ENCODE peak calls at places on chromosome 14, in five cellular contexts. One of them, this sample, is unnamed.

GRCh38 chr14:76101980-76102379 is 49.7 kb upstream of the GPATCH2L start:
- DNase-seq in HFF-Myc: no peak
- DNase-seq in AG04450: no peak
- DNase-seq in Peyer's patch: no peak
- DNase-seq in tibial nerve: no peak
- DNase-seq in this sample: no peak

GRCh38 chr14:61192970-61193369 is 88.2 kb downstream of the TMEM30B start:
- DNase-seq in HFF-Myc: peak
- DNase-seq in AG04450: no peak
- DNase-seq in Peyer's patch: no peak
- DNase-seq in tibial nerve: no peak
- DNase-seq in this sample: no peak

GRCh38 chr14:105069887-105070759 is 4.9 kb upstream of the GPR132 start:
- DNase-seq in HFF-Myc: no peak
- DNase-seq in AG04450: no peak
- DNase-seq in Peyer's patch: peak
- DNase-seq in tibial nerve: no peak
- DNase-seq in this sample: no peak

GRCh38 chr14:94162466-94162865 is 11.7 kb upstream of the PPP4R4 start:
- DNase-seq in HFF-Myc: no peak
- DNase-seq in AG04450: no peak
- DNase-seq in Peyer's patch: no peak
- DNase-seq in tibial nerve: no peak
- DNase-seq in this sample: no peak

GRCh38 chr14:61080591-61081010 is 99.6 kb downstream of the SLC38A6 start:
- DNase-seq in HFF-Myc: peak
- DNase-seq in AG04450: peak
- DNase-seq in Peyer's patch: no peak
- DNase-seq in tibial nerve: no peak
- DNase-seq in this sample: no peak

GRCh38 chr14:74524076-74524812 is 30.7 kb downstream of the ISCA2 start:
- DNase-seq in HFF-Myc: no peak
- DNase-seq in AG04450: no peak
- DNase-seq in Peyer's patch: no peak
- DNase-seq in tibial nerve: no peak
- DNase-seq in this sample: no peak

GRCh38 chr14:92173668-92174067 is 51.9 kb downstream of the CPSF2 start:
- DNase-seq in HFF-Myc: no peak
- DNase-seq in AG04450: no peak
- DNase-seq in Peyer's patch: no peak
- DNase-seq in tibial nerve: no peak
- DNase-seq in this sample: no peak

GRCh38 chr14:95533391-95533821 is 1.4 kb upstream of the GLRX5 start:
- DNase-seq in HFF-Myc: no peak
- DNase-seq in AG04450: no peak
- DNase-seq in Peyer's patch: no peak
- DNase-seq in tibial nerve: no peak
- DNase-seq in this sample: no peak

GRCh38 chr14:61153914-61154545 is 127.1 kb downstream of the TMEM30B start:
- DNase-seq in HFF-Myc: no peak
- DNase-seq in AG04450: no peak
- DNase-seq in Peyer's patch: no peak
- DNase-seq in tibial nerve: no peak
- DNase-seq in this sample: no peak

GRCh38 chr14:30020271-30020670 is 92.6 kb upstream of the PRKD1 start:
- DNase-seq in HFF-Myc: no peak
- DNase-seq in AG04450: no peak
- DNase-seq in Peyer's patch: no peak
- DNase-seq in tibial nerve: no peak
- DNase-seq in this sample: no peak

GRCh38 chr14:68876976-68877375 is 84.1 kb upstream of the ZFP36L1 start:
- DNase-seq in HFF-Myc: no peak
- DNase-seq in AG04450: no peak
- DNase-seq in Peyer's patch: no peak
- DNase-seq in tibial nerve: no peak
- DNase-seq in this sample: no peak

GRCh38 chr14:24535737-24536136 is 27.7 kb upstream of the CMA1 start:
- DNase-seq in HFF-Myc: no peak
- DNase-seq in AG04450: no peak
- DNase-seq in Peyer's patch: no peak
- DNase-seq in tibial nerve: no peak
- DNase-seq in this sample: no peak

GRCh38 chr14:89409961-89410360 is 7.1 kb downstream of the FOXN3 start:
- DNase-seq in HFF-Myc: no peak
- DNase-seq in AG04450: no peak
- DNase-seq in Peyer's patch: no peak
- DNase-seq in tibial nerve: no peak
- DNase-seq in this sample: no peak

GRCh38 chr14:66772146-66772545 is 264.2 kb downstream of the GPHN start:
- DNase-seq in HFF-Myc: no peak
- DNase-seq in AG04450: no peak
- DNase-seq in Peyer's patch: no peak
- DNase-seq in tibial nerve: no peak
- DNase-seq in this sample: no peak

GRCh38 chr14:67666733-67667132 is 7.7 kb downstream of the VTI1B start:
- DNase-seq in HFF-Myc: no peak
- DNase-seq in AG04450: no peak
- DNase-seq in Peyer's patch: no peak
- DNase-seq in tibial nerve: no peak
- DNase-seq in this sample: no peak

GRCh38 chr14:85531594-85532391 is 1.8 kb downstream of the FLRT2 start:
- DNase-seq in HFF-Myc: no peak
- DNase-seq in AG04450: no peak
- DNase-seq in Peyer's patch: peak
- DNase-seq in tibial nerve: peak
- DNase-seq in this sample: peak

GRCh38 chr14:102777711-102778615 is 714 bp downstream of the TRAF3 start:
- DNase-seq in HFF-Myc: no peak
- DNase-seq in AG04450: no peak
- DNase-seq in Peyer's patch: peak
- DNase-seq in tibial nerve: no peak
- DNase-seq in this sample: no peak

GRCh38 chr14:78143489-78144145 is 26.6 kb upstream of the NRXN3 start:
- DNase-seq in HFF-Myc: no peak
- DNase-seq in AG04450: no peak
- DNase-seq in Peyer's patch: no peak
- DNase-seq in tibial nerve: no peak
- DNase-seq in this sample: no peak

GRCh38 chr14:53090853-53091252 is 62.3 kb downstream of the DDHD1 start:
- DNase-seq in HFF-Myc: no peak
- DNase-seq in AG04450: no peak
- DNase-seq in Peyer's patch: no peak
- DNase-seq in tibial nerve: no peak
- DNase-seq in this sample: no peak

GRCh38 chr14:77212933-77213656 is 31.5 kb downstream of the TMEM63C start:
- DNase-seq in HFF-Myc: no peak
- DNase-seq in AG04450: no peak
- DNase-seq in Peyer's patch: peak
- DNase-seq in tibial nerve: no peak
- DNase-seq in this sample: no peak

GRCh38 chr14:49970474-49971147 is 77.7 kb downstream of the ARF6 start:
- DNase-seq in HFF-Myc: no peak
- DNase-seq in AG04450: no peak
- DNase-seq in Peyer's patch: no peak
- DNase-seq in tibial nerve: no peak
- DNase-seq in this sample: no peak

GRCh38 chr14:68995731-68996130 is 16.6 kb upstream of the ACTN1 start:
- DNase-seq in HFF-Myc: no peak
- DNase-seq in AG04450: no peak
- DNase-seq in Peyer's patch: no peak
- DNase-seq in tibial nerve: no peak
- DNase-seq in this sample: no peak

GRCh38 chr14:74905595-74906142 is 17.4 kb downstream of the RPS6KL1 start:
- DNase-seq in HFF-Myc: no peak
- DNase-seq in AG04450: no peak
- DNase-seq in Peyer's patch: peak
- DNase-seq in tibial nerve: peak
- DNase-seq in this sample: peak

GRCh38 chr14:92969470-92970232 is 46.7 kb downstream of the CHGA start:
- DNase-seq in HFF-Myc: no peak
- DNase-seq in AG04450: no peak
- DNase-seq in Peyer's patch: no peak
- DNase-seq in tibial nerve: no peak
- DNase-seq in this sample: no peak

GRCh38 chr14:88352299-88353097 is 29.4 kb upstream of the KCNK10 start:
- DNase-seq in HFF-Myc: peak
- DNase-seq in AG04450: no peak
- DNase-seq in Peyer's patch: no peak
- DNase-seq in tibial nerve: no peak
- DNase-seq in this sample: no peak

GRCh38 chr14:67449096-67449495 is 37.1 kb upstream of the PLEK2 start:
- DNase-seq in HFF-Myc: no peak
- DNase-seq in AG04450: no peak
- DNase-seq in Peyer's patch: peak
- DNase-seq in tibial nerve: no peak
- DNase-seq in this sample: no peak

GRCh38 chr14:34355584-34356266 is 106.3 kb downstream of the SPTSSA start:
- DNase-seq in HFF-Myc: peak
- DNase-seq in AG04450: peak
- DNase-seq in Peyer's patch: no peak
- DNase-seq in tibial nerve: no peak
- DNase-seq in this sample: no peak

GRCh38 chr14:32201196-32201815 is 539 bp upstream of the RNU6-7 start:
- DNase-seq in HFF-Myc: no peak
- DNase-seq in AG04450: no peak
- DNase-seq in Peyer's patch: peak
- DNase-seq in tibial nerve: peak
- DNase-seq in this sample: peak

GRCh38 chr14:100825691-100826331 is at the start of gene MEG3:
- DNase-seq in HFF-Myc: peak
- DNase-seq in AG04450: peak
- DNase-seq in Peyer's patch: no peak
- DNase-seq in tibial nerve: peak
- DNase-seq in this sample: peak

GRCh38 chr14:101194356-101195308 is 291.1 kb upstream of the RTL1 start:
- DNase-seq in HFF-Myc: no peak
- DNase-seq in AG04450: no peak
- DNase-seq in Peyer's patch: no peak
- DNase-seq in tibial nerve: no peak
- DNase-seq in this sample: no peak

GRCh38 chr14:64695071-64695470 is 9.2 kb upstream of the PLEKHG3 start:
- DNase-seq in HFF-Myc: no peak
- DNase-seq in AG04450: no peak
- DNase-seq in Peyer's patch: no peak
- DNase-seq in tibial nerve: no peak
- DNase-seq in this sample: no peak

GRCh38 chr14:64823305-64823985 is 56.3 kb downstream of the SPTB start:
- DNase-seq in HFF-Myc: peak
- DNase-seq in AG04450: no peak
- DNase-seq in Peyer's patch: peak
- DNase-seq in tibial nerve: peak
- DNase-seq in this sample: peak

GRCh38 chr14:59123975-59124374 is 64.5 kb upstream of the DAAM1 start:
- DNase-seq in HFF-Myc: no peak
- DNase-seq in AG04450: no peak
- DNase-seq in Peyer's patch: no peak
- DNase-seq in tibial nerve: no peak
- DNase-seq in this sample: no peak

GRCh38 chr14:59126714-59127436 is 61.6 kb upstream of the DAAM1 start:
- DNase-seq in HFF-Myc: peak
- DNase-seq in AG04450: no peak
- DNase-seq in Peyer's patch: no peak
- DNase-seq in tibial nerve: no peak
- DNase-seq in this sample: peak

GRCh38 chr14:59130472-59130871 is 58.0 kb upstream of the DAAM1 start:
- DNase-seq in HFF-Myc: no peak
- DNase-seq in AG04450: no peak
- DNase-seq in Peyer's patch: no peak
- DNase-seq in tibial nerve: no peak
- DNase-seq in this sample: peak

GRCh38 chr14:59125156-59125555 is 63.3 kb upstream of the DAAM1 start:
- DNase-seq in HFF-Myc: no peak
- DNase-seq in AG04450: no peak
- DNase-seq in Peyer's patch: no peak
- DNase-seq in tibial nerve: no peak
- DNase-seq in this sample: no peak

DNA sequence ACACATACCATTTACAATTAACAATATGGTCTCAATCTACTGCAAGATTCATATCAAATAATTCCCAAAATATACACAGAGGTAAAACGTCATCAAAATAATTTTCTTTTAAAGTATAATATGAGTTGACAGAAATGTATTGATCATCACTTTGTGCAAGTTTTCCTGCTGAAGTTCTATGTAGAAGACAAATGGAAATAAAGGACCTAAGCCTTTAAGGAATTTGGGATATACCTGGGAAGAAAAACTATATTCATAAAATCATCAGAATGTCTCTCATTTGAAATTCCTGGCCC is 61.1 kb upstream of the DAAM1 start:
- DNase-seq in HFF-Myc: no peak
- DNase-seq in AG04450: no peak
- DNase-seq in Peyer's patch: no peak
- DNase-seq in tibial nerve: no peak
- DNase-seq in this sample: no peak
- TF ChIP-seq CTCF in HFF-Myc: no peak
- TF ChIP-seq CTCF in AG04450: no peak
- TF ChIP-seq CTCF in Peyer's patch: no peak
- TF ChIP-seq CTCF in tibial nerve: no peak
- TF ChIP-seq CTCF in this sample: no peak

GRCh38 chr14:42535397-42535796 is 928.7 kb downstream of the LRFN5 start:
- DNase-seq in HFF-Myc: no peak
- DNase-seq in AG04450: no peak
- DNase-seq in Peyer's patch: no peak
- DNase-seq in tibial nerve: no peak
- DNase-seq in this sample: no peak
- TF ChIP-seq CTCF in HFF-Myc: no peak
- TF ChIP-seq CTCF in AG04450: no peak
- TF ChIP-seq CTCF in Peyer's patch: no peak
- TF ChIP-seq CTCF in tibial nerve: no peak
- TF ChIP-seq CTCF in this sample: no peak

GRCh38 chr14:51703787-51704186 is 52.1 kb downstream of the FRMD6 start:
- DNase-seq in HFF-Myc: no peak
- DNase-seq in AG04450: no peak
- DNase-seq in Peyer's patch: no peak
- DNase-seq in tibial nerve: no peak
- DNase-seq in this sample: no peak
- TF ChIP-seq CTCF in HFF-Myc: no peak
- TF ChIP-seq CTCF in AG04450: no peak
- TF ChIP-seq CTCF in Peyer's patch: no peak
- TF ChIP-seq CTCF in tibial nerve: no peak
- TF ChIP-seq CTCF in this sample: no peak

DNA sequence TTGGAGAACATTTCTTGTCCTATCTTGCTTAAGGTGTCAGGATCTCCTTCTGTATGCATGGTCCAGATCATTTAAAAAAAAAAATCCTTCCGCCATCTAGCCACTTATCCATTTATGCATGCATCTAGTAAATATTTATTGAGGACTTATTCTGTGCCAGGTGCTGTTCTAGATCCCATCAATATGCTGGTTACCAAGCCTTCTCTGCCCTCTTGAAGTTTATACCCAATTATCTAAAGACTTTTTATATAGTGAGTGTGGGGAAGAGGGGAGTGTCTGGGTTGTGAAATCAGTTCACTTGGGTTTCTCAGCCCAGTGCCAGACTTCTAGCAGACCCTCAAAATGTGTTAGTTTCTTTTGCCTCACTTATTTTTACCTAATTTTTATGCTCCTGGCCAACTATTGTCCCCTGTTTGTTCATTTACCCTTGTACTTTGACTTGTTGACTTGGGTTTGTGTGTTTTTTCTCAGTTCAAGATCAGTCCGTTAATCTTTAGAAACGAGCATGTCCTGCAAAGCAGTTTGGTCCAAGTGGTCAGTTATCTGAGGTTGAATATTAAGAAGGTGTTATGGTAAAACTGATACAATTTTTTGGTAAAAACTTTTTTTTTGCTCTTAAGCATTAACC is 488.9 kb downstream of the PCNX1 start:
- DNase-seq in HFF-Myc: no peak
- DNase-seq in AG04450: no peak
- DNase-seq in Peyer's patch: no peak
- DNase-seq in tibial nerve: no peak
- DNase-seq in this sample: no peak
- TF ChIP-seq CTCF in HFF-Myc: no peak
- TF ChIP-seq CTCF in AG04450: no peak
- TF ChIP-seq CTCF in Peyer's patch: no peak
- TF ChIP-seq CTCF in tibial nerve: no peak
- TF ChIP-seq CTCF in this sample: no peak

This sample was measured in uterus.